ENCODE peak calls at places on chromosome 20, in four cellular contexts. B is fibroblast of the conjunctiva, C is ELF-1, E is head of caudate nucleus. U is an unnamed sample.

GRCh38 chr20:47785321-47785899 is at the start of gene SULF2:
- DNase-seq in C (no peak), B (no peak), E (peak; percentile 25), U (no peak)

GRCh38 chr20:61814726-61815125 is 251.0 kb downstream of the TAF4 start:
- DNase-seq in E (no peak), C (no peak), B (no peak), U (no peak)

GRCh38 chr20:61295726-61296628 is 43.9 kb downstream of the CDH4 start:
- DNase-seq in C (no peak), E (no peak), B (no peak), U (no peak)

GRCh38 chr20:4174909-4175308 is 159.6 kb upstream of the RNF24 start:
- DNase-seq in C (peak; percentile 25), B (no peak), E (no peak), U (no peak)

GRCh38 chr20:54042021-54042420 is 28.4 kb downstream of the BCAS1 start:
- DNase-seq in C (no peak), B (no peak), E (no peak), U (no peak)

GRCh38 chr20:44911264-44911921 is 1.5 kb downstream of the PABPC1L start:
- DNase-seq in C (peak; percentile 92), E (no peak), B (peak; percentile 51), U (no peak)

GRCh38 chr20:5845686-5846651 is 95.8 kb downstream of the SHLD1 start:
- DNase-seq in E (no peak), B (peak; percentile 47), C (no peak), U (no peak)

GRCh38 chr20:45336530-45337366 is 11.5 kb downstream of the SDC4 start:
- DNase-seq in E (no peak), B (no peak), C (peak; percentile 71), U (no peak)

GRCh38 chr20:16518068-16518783 is 55.0 kb downstream of the KIF16B start:
- DNase-seq in E (peak; percentile 44), C (peak; percentile 74), B (peak; percentile 10), U (no peak)

GRCh38 chr20:11922561-11922960 is 4.9 kb downstream of the BTBD3 start:
- DNase-seq in B (no peak), E (no peak), C (no peak), U (no peak)

GRCh38 chr20:49584418-49585382 is 16.8 kb upstream of the PTGIS start:
- DNase-seq in E (no peak), B (no peak), C (no peak), U (no peak)

GRCh38 chr20:56359212-56360132 is 698 bp downstream of the FAM210B start:
- DNase-seq in B (peak; percentile 37), E (peak; percentile 43), C (peak; percentile 85), U (no peak)

GRCh38 chr20:63495771-63496403 is 3.0 kb downstream of the EEF1A2 start:
- DNase-seq in B (no peak), E (peak; percentile 64), C (peak; percentile 60), U (peak; percentile 36)

GRCh38 chr20:38453941-38454340 is 18.7 kb upstream of the RALGAPB start:
- DNase-seq in B (no peak), E (no peak), C (no peak), U (no peak)

GRCh38 chr20:32160341-32160740 is 47.2 kb downstream of the PLAGL2 start:
- DNase-seq in B (no peak), C (no peak), E (no peak), U (no peak)

GRCh38 chr20:53164072-53164471 is 191.9 kb downstream of the TSHZ2 start:
- DNase-seq in B (no peak), C (no peak), E (no peak), U (no peak)

GRCh38 chr20:52060794-52061714 is 130.5 kb downstream of the ZFP64 start:
- DNase-seq in E (no peak), B (peak; percentile 9), C (peak; percentile 73), U (no peak)

GRCh38 chr20:2234788-2235187 is 61.0 kb upstream of the TGM3 start:
- DNase-seq in C (peak; percentile 22), B (no peak), E (no peak), U (no peak)

GRCh38 chr20:19758888-19759331 is 852 bp downstream of the RIN2 start:
- DNase-seq in B (no peak), C (peak; percentile 89), E (peak; percentile 34), U (peak; percentile 44)

GRCh38 chr20:20568604-20569205 is 143.7 kb downstream of the RALGAPA2 start:
- DNase-seq in C (no peak), E (peak; percentile 30), B (peak; percentile 30), U (no peak)

GRCh38 chr20:46348972-46349741 is 40.9 kb upstream of the CDH22 start:
- DNase-seq in C (peak; percentile 83), B (peak; percentile 23), E (peak; percentile 68), U (peak; percentile 38)

GRCh38 chr20:23005761-23006160 is 29.4 kb upstream of the SSTR4 start:
- DNase-seq in B (no peak), C (no peak), E (no peak), U (no peak)

GRCh38 chr20:2606507-2607006 is 45.9 kb upstream of the NOP56 start:
- DNase-seq in C (no peak), B (no peak), E (no peak), U (no peak)

GRCh38 chr20:22499475-22500174 is 84.7 kb downstream of the FOXA2 start:
- DNase-seq in E (no peak), B (no peak), C (no peak), U (no peak)

GRCh38 chr20:51586005-51586440 is 43.5 kb upstream of the NFATC2 start:
- DNase-seq in C (peak; percentile 30), E (no peak), B (no peak), U (no peak)

GRCh38 chr20:45971425-45971674 is 653 bp downstream of the ZNF335 start:
- DNase-seq in E (no peak), B (no peak), C (no peak), U (no peak)

GRCh38 chr20:45983279-45983743 is 11.3 kb upstream of the ZNF335 start:
- DNase-seq in E (no peak), B (no peak), C (peak; percentile 42), U (no peak)

GRCh38 chr20:21505810-21506530 is 7.9 kb downstream of the NKX2-2 start:
- DNase-seq in C (peak; percentile 79), E (peak; percentile 65), B (no peak), U (no peak)

GRCh38 chr20:8901237-8902025 is 167.5 kb upstream of the PLCB4 start:
- DNase-seq in C (no peak), E (no peak), B (no peak), U (no peak)

GRCh38 chr20:44748005-44748370 is 2.3 kb downstream of the KCNK15 start:
- DNase-seq in B (no peak), E (no peak), C (no peak), U (no peak)

GRCh38 chr20:63979549-63980316 is at the start of gene SAMD10:
- DNase-seq in E (peak; percentile 79), C (peak; percentile 56), B (no peak), U (peak; percentile 12)

GRCh38 chr20:14384411-14384810 is 47.0 kb upstream of the FLRT3 start:
- DNase-seq in C (no peak), B (peak; percentile 8), E (no peak), U (no peak)

GRCh38 chr20:46183768-46184167 is 65.7 kb downstream of the CD40 start:
- DNase-seq in C (no peak), E (no peak), B (no peak), U (no peak)

GRCh38 chr20:25573288-25574251 is 11.8 kb downstream of the NINL start:
- DNase-seq in B (no peak), E (no peak), C (no peak), U (no peak)

GRCh38 chr20:54139188-54139587 is 34.6 kb downstream of the CYP24A1 start:
- DNase-seq in B (no peak), C (no peak), E (no peak), U (no peak)

GRCh38 chr20:32252189-32252588 is 25.3 kb upstream of the KIF3B start:
- DNase-seq in E (no peak), C (no peak), B (no peak), U (no peak)

GRCh38 chr20:45096781-45097180 is 4.1 kb downstream of the KCNS1 start:
- DNase-seq in C (no peak), B (no peak), E (no peak), U (no peak)